ENCODE peak calls at places on chromosomes 5 and 9, in eight cellular contexts. X, P, N, R, W, Q, Z and U are unnamed samples.

GRCh38 chr5:177442066-177442836 is 4.4 kb upstream of the PRR7 start:
- DNase-seq in X (peak; percentile 45), P (no peak), N (no peak), R (no peak), W (no peak), Q (peak; percentile 41), Z (no peak), U (no peak)

GRCh38 chr5:83253731-83254130 is 176.4 kb downstream of the XRCC4 start:
- DNase-seq in X (no peak), P (no peak), N (no peak), R (no peak), W (no peak), Q (no peak), Z (no peak), U (no peak)

GRCh38 chr9:77707696-77708095 is 59.6 kb upstream of the GNA14 start:
- DNase-seq in X (no peak), P (peak; percentile 47), N (no peak), R (peak; percentile 76), W (no peak), Q (no peak), Z (peak; percentile 40), U (no peak)

GRCh38 chr9:83130541-83130940 is 67.6 kb upstream of the RASEF start:
- DNase-seq in X (no peak), P (peak; percentile 27), N (no peak), R (no peak), W (no peak), Q (no peak), Z (no peak), U (no peak)

GRCh38 chr9:27059907-27060306 is 49.1 kb upstream of the TEK start:
- DNase-seq in X (no peak), P (no peak), N (no peak), R (no peak), W (no peak), Q (no peak), Z (no peak), U (no peak)

GRCh38 chr5:8944005-8944404 is 601.9 kb downstream of the SEMA5A start:
- DNase-seq in X (no peak), P (no peak), N (no peak), R (no peak), W (no peak), Q (no peak), Z (no peak), U (no peak)

GRCh38 chr9:108469654-108470053 is 386.1 kb downstream of the ACTL7B start:
- DNase-seq in X (no peak), P (no peak), N (no peak), R (no peak), W (no peak), Q (no peak), Z (no peak), U (no peak)

GRCh38 chr5:95878417-95879323 is 56.1 kb upstream of the GLRX start:
- DNase-seq in X (no peak), P (no peak), N (no peak), R (no peak), W (no peak), Q (no peak), Z (no peak), U (no peak)

GRCh38 chr5:87885727-87886126 is 382.9 kb downstream of the TMEM161B start:
- DNase-seq in X (no peak), P (no peak), N (no peak), R (no peak), W (no peak), Q (no peak), Z (no peak), U (no peak)

GRCh38 chr5:67315082-67315801 is 118.6 kb upstream of the CD180 start:
- DNase-seq in X (no peak), P (no peak), N (no peak), R (no peak), W (no peak), Q (no peak), Z (no peak), U (no peak)

GRCh38 chr5:19048750-19049149 is 939.2 kb downstream of the CDH18 start:
- DNase-seq in X (no peak), P (no peak), N (no peak), R (no peak), W (no peak), Q (no peak), Z (no peak), U (no peak)

GRCh38 chr5:112998296-112998695 is 21.7 kb downstream of the DCP2 start:
- DNase-seq in X (no peak), P (no peak), N (no peak), R (no peak), W (no peak), Q (no peak), Z (no peak), U (no peak)

GRCh38 chr5:124477577-124477976 is 268.9 kb downstream of the ZNF608 start:
- DNase-seq in X (no peak), P (no peak), N (no peak), R (no peak), W (no peak), Q (no peak), Z (no peak), U (no peak)

GRCh38 chr5:60178101-60178500 is 284.6 kb upstream of the PDE4D start:
- DNase-seq in X (no peak), P (no peak), N (no peak), R (no peak), W (no peak), Q (no peak), Z (no peak), U (no peak)

DNA sequence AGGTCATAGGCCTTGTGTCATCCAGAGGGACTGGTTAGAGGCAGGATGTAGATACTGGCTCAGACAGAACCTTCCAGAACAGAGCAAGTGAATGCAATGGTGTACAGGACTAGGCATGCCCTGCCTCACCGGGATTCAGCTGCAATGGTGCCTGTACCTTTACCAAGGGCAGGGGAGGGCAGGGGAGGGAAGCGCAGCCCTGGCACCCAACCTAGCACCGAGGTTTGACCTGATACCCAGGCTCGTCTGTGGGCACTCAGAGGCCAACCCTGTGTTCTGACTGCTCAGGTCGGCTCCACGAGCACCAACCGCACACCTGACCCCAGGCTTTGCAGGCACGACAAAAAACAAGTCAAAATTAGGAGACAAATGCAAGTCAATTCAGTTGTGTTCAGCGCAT is 47.3 kb upstream of the GFPT2 start:
- DNase-seq in X (no peak), P (no peak), N (no peak), R (no peak), W (no peak), Q (no peak), Z (no peak), U (no peak)
- H3K4me1 ChIP-seq in X (no peaks in the 10 kb centered on the region), P (peaks cover 10% of the 10 kb centered on the region), N (no peaks in the 10 kb centered on the region), R (no peaks in the 10 kb centered on the region), W (no peaks in the 10 kb centered on the region), Q (no peaks in the 10 kb centered on the region), Z (no peaks in the 10 kb centered on the region), U (no peaks in the 10 kb centered on the region)

DNA sequence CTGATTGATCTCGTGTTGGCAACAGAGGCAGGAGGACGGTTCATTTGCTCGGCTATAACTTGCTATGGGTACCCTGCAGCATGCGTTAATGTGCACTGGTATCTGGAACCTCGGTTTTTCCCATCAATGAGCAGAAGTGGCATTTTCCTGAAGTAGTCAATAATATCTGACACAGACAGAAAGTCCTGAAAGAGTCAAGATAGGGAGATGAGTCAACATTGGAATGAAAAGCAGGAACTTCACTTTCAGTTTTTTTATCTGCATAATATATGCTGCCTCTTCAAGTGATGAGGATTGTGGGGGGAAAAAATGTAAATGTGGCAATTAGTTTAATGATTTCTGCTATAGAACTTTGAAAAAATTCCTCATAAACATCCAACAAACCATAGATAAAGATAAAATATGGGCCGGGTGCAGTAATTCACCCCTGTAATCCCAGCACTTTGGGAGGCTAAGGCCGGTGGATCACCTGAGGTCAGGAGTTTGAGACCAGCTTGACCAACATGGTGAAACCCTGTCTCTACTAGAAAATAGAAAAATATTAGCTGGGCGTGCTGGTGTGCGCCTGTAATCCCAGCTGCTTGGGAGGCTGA is 15.9 kb downstream of the C5orf58 start:
- DNase-seq in X (no peak), P (no peak), N (no peak), R (no peak), W (no peak), Q (no peak), Z (no peak), U (no peak)
- H3K4me3 ChIP-seq in X (no peak overlapping the region), P (no peak overlapping the region), N (no peak overlapping the region), R (no peak overlapping the region), W (no peak overlapping the region), Q (no peak overlapping the region), Z (no peak overlapping the region), U (no peak overlapping the region)

DNA sequence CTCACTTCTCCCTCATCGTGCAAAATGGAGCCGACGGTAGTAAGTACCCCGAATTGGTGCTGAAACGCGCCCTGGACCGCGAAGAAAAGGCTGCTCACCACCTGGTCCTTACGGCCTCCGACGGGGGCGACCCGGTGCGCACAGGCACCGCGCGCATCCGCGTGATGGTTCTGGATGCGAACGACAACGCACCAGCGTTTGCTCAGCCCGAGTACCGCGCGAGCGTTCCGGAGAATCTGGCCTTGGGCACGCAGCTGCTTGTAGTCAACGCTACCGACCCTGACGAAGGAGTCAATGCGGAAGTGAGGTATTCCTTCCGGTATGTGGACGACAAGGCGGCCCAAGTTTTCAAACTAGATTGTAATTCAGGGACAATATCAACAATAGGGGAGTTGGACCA is 979 bp downstream of the PCDHGA12 start:
- DNase-seq in X (no peak), P (no peak), N (no peak), R (no peak), W (no peak), Q (no peak), Z (no peak), U (no peak)
- H3K9me3 ChIP-seq in X (peaks cover 92% of the 10 kb centered on the region), P (peaks cover 59% of the 10 kb centered on the region), N (no peaks in the 10 kb centered on the region), R (peaks cover 10% of the 10 kb centered on the region), W (peaks cover 16% of the 10 kb centered on the region), Q (peaks cover 13% of the 10 kb centered on the region), Z (peaks cover 98% of the 10 kb centered on the region), U (no peaks in the 10 kb centered on the region)

DNA sequence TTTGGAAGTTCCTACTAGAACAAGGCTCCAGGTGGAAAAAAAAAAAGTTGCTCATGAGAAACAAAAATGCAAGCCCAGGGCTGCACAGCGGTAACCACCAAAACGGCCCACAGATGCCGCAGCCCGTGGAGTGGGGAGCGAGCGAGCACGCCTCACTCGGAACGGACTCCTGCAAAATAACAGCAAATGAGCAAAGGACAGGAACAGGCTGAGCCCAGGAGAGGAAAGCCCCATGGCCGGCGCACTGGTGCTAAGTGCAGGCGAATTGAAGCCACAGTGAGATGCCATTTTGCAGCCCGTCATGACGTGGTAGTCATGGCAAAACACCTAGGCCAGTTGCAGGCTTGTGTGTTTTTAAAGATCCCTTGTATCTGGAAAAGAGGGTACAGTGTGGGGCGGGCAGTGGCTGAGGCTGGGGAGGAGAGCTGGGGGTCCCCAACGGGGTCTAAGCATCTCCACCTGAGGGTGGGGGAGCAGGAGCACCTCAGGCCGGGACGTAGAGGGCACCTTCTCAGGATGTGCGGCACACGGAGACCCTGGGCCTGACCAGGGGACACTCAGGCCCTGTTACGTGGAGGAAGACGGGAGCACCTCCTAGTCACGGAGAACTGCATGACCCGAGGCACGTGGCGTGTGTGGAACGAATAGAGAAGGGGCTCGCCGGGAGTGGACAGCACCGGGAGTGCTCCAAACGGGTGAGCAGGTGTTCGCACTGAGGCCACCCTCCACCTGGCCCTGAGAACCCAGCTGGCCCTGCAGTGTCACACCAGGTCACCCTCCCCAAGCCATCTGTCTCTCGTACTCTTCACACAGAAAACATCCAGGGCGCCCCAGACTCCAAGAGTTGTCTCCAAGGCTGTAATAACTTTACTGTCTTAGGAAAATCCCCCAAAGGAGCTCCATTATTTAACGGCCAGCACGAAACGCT is 10.7 kb downstream of the GRM6 start:
- DNase-seq in X (no peak), P (no peak), N (no peak), R (no peak), W (no peak), Q (no peak), Z (no peak), U (no peak)
- H3K4me1 ChIP-seq in X (no peaks in the 10 kb centered on the region), P (no peaks in the 10 kb centered on the region), N (no peaks in the 10 kb centered on the region), R (no peaks in the 10 kb centered on the region), W (no peaks in the 10 kb centered on the region), Q (no peaks in the 10 kb centered on the region), Z (no peaks in the 10 kb centered on the region), U (no peaks in the 10 kb centered on the region)